ENCODE peak calls at places on chromosomes 7 and 10, in four cellular contexts. Y, V, L and N are unnamed samples.

GRCh38 chr10:91162050-91162494 is 58.4 kb upstream of the PCGF5 start:
- DNase-seq in Y (peak; percentile 38), V (no peak), L (peak; percentile 0), N (no peak)

GRCh38 chr7:284762-285722 is 4.9 kb upstream of the FOXL3 start:
- DNase-seq in Y (no peak), V (no peak), L (peak; percentile 34), N (no peak)

GRCh38 chr10:77305650-77306632 is 331.7 kb downstream of the KCNMA1 start:
- DNase-seq in Y (peak; percentile 58), V (no peak), L (no peak), N (no peak)

GRCh38 chr7:82434275-82435022 is 9.1 kb downstream of the CACNA2D1 start:
- DNase-seq in Y (no peak), V (no peak), L (no peak), N (no peak)

GRCh38 chr7:41098402-41098801 is 604.5 kb downstream of the INHBA start:
- DNase-seq in Y (no peak), V (no peak), L (no peak), N (no peak)

GRCh38 chr10:124977161-124977560 is 35.2 kb downstream of the ZRANB1 start:
- DNase-seq in Y (no peak), V (no peak), L (no peak), N (no peak)

GRCh38 chr7:29139796-29140195 is 6.5 kb downstream of the CPVL start:
- DNase-seq in Y (no peak), V (no peak), L (no peak), N (no peak)

GRCh38 chr10:33291053-33291592 is 43.3 kb downstream of the NRP1 start:
- DNase-seq in Y (peak; percentile 72), V (no peak), L (no peak), N (peak; percentile 50)